ENCODE peak calls at places on chromosomes 16 and 17, in four cellular contexts. K is A549; Q is effector memory CD4-positive, alpha-beta T cell; M is GM23338. Z is an unnamed sample.
A peak's percentile ranks its signal among the peaks of the same experiment; 100 is the strongest.

GRCh38 chr17:54903375-54903774 is 2.7 kb downstream of the TOM1L1 start:
- DNase-seq in M (no peak), K (no peak), Q (no peak), Z (no peak)

GRCh38 chr17:76414334-76415295 is 30.2 kb downstream of the SPHK1 start:
- DNase-seq in Q (no peak), K (no peak), M (no peak), Z (no peak)

GRCh38 chr16:85313541-85314208 is 201.4 kb upstream of the CIBAR2 start:
- DNase-seq in K (no peak), M (no peak), Q (no peak), Z (no peak)

GRCh38 chr16:64397042-64397441 is 724.8 kb downstream of the CDH11 start:
- DNase-seq in Q (no peak), K (no peak), M (no peak), Z (no peak)

GRCh38 chr16:78775161-78775561 is 675.7 kb downstream of the WWOX start:
- DNase-seq in K (no peak), M (no peak), Q (no peak), Z (no peak)

GRCh38 chr16:71933913-71934696 is 38.8 kb downstream of the IST1 start:
- DNase-seq in Q (no peak), K (no peak), M (no peak), Z (no peak)

GRCh38 chr16:19153876-19154275 is 14.2 kb upstream of the SYT17 start:
- DNase-seq in K (peak; percentile 59), M (peak; percentile 52), Q (no peak), Z (no peak)

GRCh38 chr16:46662123-46662522 is 26.9 kb downstream of the VPS35 start:
- DNase-seq in Q (no peak), M (no peak), K (no peak), Z (no peak)

GRCh38 chr17:80449930-80450576 is 26.4 kb downstream of the NPTX1 start:
- DNase-seq in K (no peak), M (no peak), Q (no peak), Z (no peak)

GRCh38 chr17:77814091-77814772 is 144.3 kb upstream of the TNRC6C start:
- DNase-seq in Q (no peak), M (no peak), K (no peak), Z (no peak)

GRCh38 chr16:47143677-47144558 is at the start of gene NETO2:
- DNase-seq in K (peak; percentile 61), M (peak; percentile 82), Q (peak; percentile 53), Z (peak; percentile 59)

GRCh38 chr17:47210105-47210504 is 957 bp downstream of the MYL4 start:
- DNase-seq in Q (no peak), M (no peak), K (no peak), Z (no peak)

GRCh38 chr16:15494231-15494630 is 59.8 kb downstream of the BMERB1 start:
- DNase-seq in M (no peak), K (no peak), Q (no peak), Z (no peak)

GRCh38 chr16:4032768-4033167 is 83.5 kb downstream of the ADCY9 start:
- DNase-seq in K (no peak), M (no peak), Q (no peak), Z (peak; percentile 84)

GRCh38 chr17:81735181-81736102 is 23.4 kb downstream of the SLC25A10 start:
- DNase-seq in K (peak; percentile 63), M (no peak), Q (no peak), Z (peak; percentile 74)

GRCh38 chr16:79284760-79285159 is 315.8 kb downstream of the MAF start:
- DNase-seq in M (no peak), Q (no peak), K (no peak), Z (no peak)

GRCh38 chr17:41785876-41786226 is 660 bp downstream of the JUP start:
- DNase-seq in K (no peak), M (peak; percentile 79), Q (no peak), Z (peak; percentile 91)

GRCh38 chr17:9880582-9880999 is 24.5 kb downstream of the RCVRN start:
- DNase-seq in Q (no peak), M (no peak), K (peak; percentile 86), Z (no peak)

GRCh38 chr16:86585821-86586611 is 7.7 kb downstream of the FOXL1 start:
- DNase-seq in Q (no peak), K (no peak), M (no peak), Z (no peak)

GRCh38 chr17:35087731-35088646 is 24.5 kb upstream of the RFFL start:
- DNase-seq in K (no peak), M (peak; percentile 58), Q (peak; percentile 21), Z (peak; percentile 83)

GRCh38 chr17:18139092-18139491 is 30.5 kb downstream of the MYO15A start:
- DNase-seq in Q (no peak), M (no peak), K (no peak), Z (no peak)

GRCh38 chr17:48310748-48311213 is 119.2 kb downstream of the SKAP1 start:
- DNase-seq in M (peak; percentile 39), Q (no peak), K (no peak), Z (no peak)

GRCh38 chr17:6244253-6244652 is 174.1 kb downstream of the WSCD1 start:
- DNase-seq in K (no peak), Q (no peak), M (no peak), Z (no peak)

GRCh38 chr16:84302111-84302954 is 7.7 kb downstream of the WFDC1 start:
- DNase-seq in Q (no peak), M (no peak), K (no peak), Z (no peak)

GRCh38 chr17:40561294-40561870 is 3.9 kb downstream of the CCR7 start:
- DNase-seq in K (no peak), M (no peak), Q (no peak), Z (no peak)
- H3K4me3 ChIP-seq in K (no peak overlapping the region), M (no peak overlapping the region), Q (peak overlapping the region; percentile 87), Z (no peak overlapping the region)

DNA sequence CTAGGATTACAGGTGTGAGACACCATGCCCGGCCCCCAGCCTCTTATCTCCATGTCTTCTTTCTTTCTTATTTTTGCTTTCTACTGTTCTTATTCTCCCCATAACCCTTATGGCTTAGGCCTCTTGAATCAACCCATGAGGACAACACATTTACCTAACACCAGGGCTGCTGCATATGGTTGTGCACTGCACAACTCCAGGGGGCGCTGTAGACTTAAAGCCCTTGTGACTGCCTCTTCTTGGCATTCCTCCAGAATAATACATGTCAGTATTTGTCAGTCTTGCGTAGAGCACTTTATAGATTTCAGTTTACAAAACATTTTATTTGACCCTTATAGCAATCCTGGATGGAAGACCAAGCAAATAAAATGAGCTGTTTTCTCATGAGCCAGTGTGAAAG is 225.0 kb upstream of the SALL1 start:
- DNase-seq in M (no peak), Q (no peak), K (no peak), Z (no peak)
- H3K27ac ChIP-seq in M (no peak overlapping the region), Q (no peak overlapping the region), K (no peak overlapping the region), Z (no peak overlapping the region)

GRCh38 chr16:69126221-69126620 is 6.2 kb downstream of the CHTF8 start:
- DNase-seq in K (no peak), M (no peak), Q (no peak), Z (no peak)
- H3K4me3 ChIP-seq in K (no peak overlapping the region), M (no peak overlapping the region), Q (no peak overlapping the region), Z (no peak overlapping the region)

DNA sequence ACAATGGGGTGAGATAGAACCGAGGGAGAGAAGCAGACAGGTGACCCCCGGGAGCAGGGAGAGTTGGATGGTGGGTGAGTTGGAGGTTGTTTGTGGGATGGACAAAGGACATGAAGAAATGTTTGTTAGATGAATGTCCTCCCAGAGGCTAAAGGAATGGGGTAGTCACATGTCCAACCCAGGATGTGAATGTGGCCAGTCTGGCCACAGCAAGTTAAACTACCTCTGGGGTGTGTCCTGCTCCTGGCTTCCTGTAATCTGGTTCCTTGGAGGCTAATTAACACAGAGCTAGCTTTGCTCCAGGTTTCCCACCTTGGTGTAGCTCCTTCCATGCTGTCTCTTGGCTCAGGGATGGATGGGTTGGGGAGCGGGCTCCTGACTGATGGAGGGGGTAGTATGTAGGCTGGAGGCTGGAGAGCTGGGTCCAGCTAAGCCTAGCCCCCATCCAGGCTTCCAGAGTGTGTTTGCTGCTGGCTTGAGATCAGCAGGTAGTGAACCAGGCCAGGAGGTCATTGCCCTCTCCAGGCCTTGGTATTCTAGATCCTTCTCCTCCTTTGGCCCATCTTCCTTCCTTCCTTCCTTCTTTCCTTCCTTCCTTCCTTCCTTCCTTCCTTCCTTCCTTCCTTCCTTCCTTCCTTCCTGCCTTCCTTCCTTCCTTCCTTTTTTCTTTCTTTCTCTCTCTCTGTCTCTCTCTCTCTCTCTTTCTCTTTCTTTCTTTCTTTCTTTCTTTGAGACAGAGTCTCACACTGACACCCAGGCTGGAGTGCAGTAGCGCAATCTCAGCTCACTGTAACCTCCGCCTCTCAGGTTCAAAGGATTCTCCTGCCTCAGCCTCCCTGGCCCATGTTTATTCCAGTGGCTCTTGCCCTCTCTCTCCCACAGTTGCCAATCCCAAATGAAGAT is 28.0 kb upstream of the UBE2G1 start:
- DNase-seq in Q (no peak), M (no peak), K (no peak), Z (peak; percentile 35)
- H3K27ac ChIP-seq in Q (no peak overlapping the region), M (peak overlapping the region; percentile 98), K (no peak overlapping the region), Z (no peak overlapping the region)

GRCh38 chr16:27111486-27111885 is 44.8 kb downstream of the C16orf82 start:
- DNase-seq in Q (no peak), M (no peak), K (no peak), Z (no peak)
- H3K4me3 ChIP-seq in Q (no peak overlapping the region), M (no peak overlapping the region), K (no peak overlapping the region), Z (no peak overlapping the region)